ENCODE peak calls at places on chromosomes 1 and 21, in nine cellular contexts. One of them, this sample, is unnamed.

GRCh38 chr1:233427907-233428306 is 100.4 kb downstream of the MAP3K21 start:
- DNase-seq in fibroblast of the aortic adventitia: no peak
- DNase-seq in epithelial cell of proximal tubule: no peak
- DNase-seq in GM23338: no peak
- DNase-seq in endodermal cell: no peak
- DNase-seq in K562: no peak
- DNase-seq in tibial artery: no peak
- DNase-seq in mucosa of descending colon: no peak
- DNase-seq in hepatocyte: no peak
- DNase-seq in this sample: no peak

GRCh38 chr1:204171751-204172178 is 5.6 kb upstream of the REN start:
- DNase-seq in hepatocyte: no peak
- DNase-seq in endodermal cell: no peak
- DNase-seq in K562: no peak
- DNase-seq in mucosa of descending colon: no peak
- DNase-seq in epithelial cell of proximal tubule: peak
- DNase-seq in GM23338: peak
- DNase-seq in fibroblast of the aortic adventitia: peak
- DNase-seq in tibial artery: no peak
- DNase-seq in this sample: no peak

GRCh38 chr1:174746024-174746808 is 253.5 kb upstream of the CACYBP start:
- DNase-seq in tibial artery: no peak
- DNase-seq in GM23338: no peak
- DNase-seq in fibroblast of the aortic adventitia: no peak
- DNase-seq in hepatocyte: no peak
- DNase-seq in K562: peak
- DNase-seq in mucosa of descending colon: no peak
- DNase-seq in epithelial cell of proximal tubule: no peak
- DNase-seq in endodermal cell: no peak
- DNase-seq in this sample: peak

GRCh38 chr21:41477641-41478318 is 30.2 kb downstream of the TMPRSS2 start:
- DNase-seq in endodermal cell: peak
- DNase-seq in hepatocyte: no peak
- DNase-seq in fibroblast of the aortic adventitia: no peak
- DNase-seq in K562: no peak
- DNase-seq in GM23338: peak
- DNase-seq in tibial artery: no peak
- DNase-seq in epithelial cell of proximal tubule: no peak
- DNase-seq in mucosa of descending colon: no peak
- DNase-seq in this sample: no peak

GRCh38 chr1:109883248-109883955 is 27.2 kb upstream of the CSF1 start:
- DNase-seq in epithelial cell of proximal tubule: no peak
- DNase-seq in tibial artery: peak
- DNase-seq in mucosa of descending colon: no peak
- DNase-seq in K562: no peak
- DNase-seq in fibroblast of the aortic adventitia: peak
- DNase-seq in GM23338: no peak
- DNase-seq in endodermal cell: peak
- DNase-seq in hepatocyte: no peak
- DNase-seq in this sample: peak

GRCh38 chr1:45356186-45356585 is 15.9 kb upstream of the MUTYH start:
- DNase-seq in endodermal cell: no peak
- DNase-seq in K562: no peak
- DNase-seq in fibroblast of the aortic adventitia: no peak
- DNase-seq in GM23338: no peak
- DNase-seq in epithelial cell of proximal tubule: no peak
- DNase-seq in tibial artery: no peak
- DNase-seq in mucosa of descending colon: no peak
- DNase-seq in hepatocyte: peak
- DNase-seq in this sample: no peak

GRCh38 chr1:116836099-116836498 is 73.6 kb upstream of the PTGFRN start:
- DNase-seq in epithelial cell of proximal tubule: no peak
- DNase-seq in fibroblast of the aortic adventitia: no peak
- DNase-seq in GM23338: no peak
- DNase-seq in tibial artery: no peak
- DNase-seq in hepatocyte: no peak
- DNase-seq in endodermal cell: peak
- DNase-seq in K562: no peak
- DNase-seq in mucosa of descending colon: no peak
- DNase-seq in this sample: no peak

GRCh38 chr1:155049651-155050559 is 1.2 kb upstream of the ADAM15 start:
- DNase-seq in endodermal cell: no peak
- DNase-seq in hepatocyte: no peak
- DNase-seq in epithelial cell of proximal tubule: no peak
- DNase-seq in mucosa of descending colon: no peak
- DNase-seq in fibroblast of the aortic adventitia: peak
- DNase-seq in GM23338: no peak
- DNase-seq in K562: no peak
- DNase-seq in tibial artery: no peak
- DNase-seq in this sample: no peak

GRCh38 chr1:29282924-29283803 is 46.8 kb downstream of the PTPRU start:
- DNase-seq in mucosa of descending colon: peak
- DNase-seq in endodermal cell: peak
- DNase-seq in epithelial cell of proximal tubule: no peak
- DNase-seq in tibial artery: no peak
- DNase-seq in hepatocyte: peak
- DNase-seq in GM23338: peak
- DNase-seq in fibroblast of the aortic adventitia: peak
- DNase-seq in K562: peak
- DNase-seq in this sample: peak

GRCh38 chr1:156838972-156839371 is 19.9 kb downstream of the INSRR start:
- DNase-seq in hepatocyte: peak
- DNase-seq in K562: peak
- DNase-seq in fibroblast of the aortic adventitia: peak
- DNase-seq in epithelial cell of proximal tubule: no peak
- DNase-seq in tibial artery: no peak
- DNase-seq in GM23338: peak
- DNase-seq in mucosa of descending colon: no peak
- DNase-seq in endodermal cell: peak
- DNase-seq in this sample: peak

GRCh38 chr1:22792396-22793171 is 81.9 kb downstream of the EPHB2 start:
- DNase-seq in tibial artery: no peak
- DNase-seq in K562: no peak
- DNase-seq in hepatocyte: no peak
- DNase-seq in fibroblast of the aortic adventitia: no peak
- DNase-seq in GM23338: peak
- DNase-seq in mucosa of descending colon: no peak
- DNase-seq in endodermal cell: peak
- DNase-seq in epithelial cell of proximal tubule: no peak
- DNase-seq in this sample: no peak

GRCh38 chr1:45400049-45400448 is 59.8 kb upstream of the MUTYH start:
- DNase-seq in tibial artery: no peak
- DNase-seq in hepatocyte: peak
- DNase-seq in fibroblast of the aortic adventitia: no peak
- DNase-seq in K562: no peak
- DNase-seq in mucosa of descending colon: no peak
- DNase-seq in endodermal cell: peak
- DNase-seq in epithelial cell of proximal tubule: no peak
- DNase-seq in GM23338: peak
- DNase-seq in this sample: no peak

GRCh38 chr21:45299864-45300785 is 12.4 kb upstream of the POFUT2 start:
- DNase-seq in epithelial cell of proximal tubule: no peak
- DNase-seq in endodermal cell: peak
- DNase-seq in mucosa of descending colon: no peak
- DNase-seq in hepatocyte: no peak
- DNase-seq in fibroblast of the aortic adventitia: no peak
- DNase-seq in GM23338: no peak
- DNase-seq in tibial artery: no peak
- DNase-seq in K562: no peak
- DNase-seq in this sample: no peak

GRCh38 chr21:34603002-34603709 is 11.8 kb downstream of the RCAN1 start:
- DNase-seq in K562: peak
- DNase-seq in hepatocyte: peak
- DNase-seq in endodermal cell: peak
- DNase-seq in GM23338: peak
- DNase-seq in mucosa of descending colon: peak
- DNase-seq in tibial artery: peak
- DNase-seq in fibroblast of the aortic adventitia: peak
- DNase-seq in epithelial cell of proximal tubule: no peak
- DNase-seq in this sample: peak

GRCh38 chr1:211305044-211305443 is 21.6 kb upstream of the TRAF5 start:
- DNase-seq in fibroblast of the aortic adventitia: peak
- DNase-seq in endodermal cell: no peak
- DNase-seq in K562: no peak
- DNase-seq in epithelial cell of proximal tubule: no peak
- DNase-seq in GM23338: no peak
- DNase-seq in mucosa of descending colon: no peak
- DNase-seq in hepatocyte: no peak
- DNase-seq in tibial artery: no peak
- DNase-seq in this sample: no peak

DNA sequence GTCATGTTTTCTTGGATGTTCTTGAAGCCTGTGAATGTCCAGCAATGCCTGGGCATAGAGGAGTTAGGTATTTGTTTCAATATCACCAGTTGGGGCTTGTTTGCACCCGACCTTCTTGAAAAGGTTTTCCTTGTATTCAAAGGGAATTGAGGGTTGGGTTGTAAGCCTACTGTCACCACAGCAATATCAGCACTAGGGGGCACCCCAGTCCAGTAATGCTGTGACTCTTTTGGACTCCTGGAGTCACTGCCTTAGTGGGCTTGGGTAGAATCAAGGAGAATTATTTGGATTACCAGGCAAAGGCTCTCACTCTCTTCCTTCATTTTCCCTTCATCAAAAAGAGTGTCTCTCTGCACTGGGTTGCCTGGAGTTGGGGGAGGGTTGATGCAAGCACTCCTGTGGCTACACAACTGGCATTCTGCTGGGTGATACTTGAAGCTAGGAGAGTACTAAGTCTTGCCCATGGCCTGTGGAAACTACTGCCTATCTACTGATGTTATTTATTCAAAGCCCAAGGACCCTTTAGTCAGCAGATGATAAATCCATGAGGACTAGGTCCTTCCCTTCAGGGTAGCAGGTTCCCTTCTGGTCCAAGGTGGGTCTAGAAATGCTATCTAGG is 34.5 kb downstream of the OR10R2 start:
- DNase-seq in endodermal cell: peak
- DNase-seq in tibial artery: no peak
- DNase-seq in K562: peak
- DNase-seq in epithelial cell of proximal tubule: no peak
- DNase-seq in mucosa of descending colon: no peak
- DNase-seq in GM23338: peak
- DNase-seq in hepatocyte: peak
- DNase-seq in fibroblast of the aortic adventitia: peak
- DNase-seq in this sample: peak
- TF ChIP-seq CTCF in endodermal cell: peak
- TF ChIP-seq CTCF in tibial artery: peak
- TF ChIP-seq CTCF in K562: peak
- TF ChIP-seq CTCF in epithelial cell of proximal tubule: peak
- TF ChIP-seq CTCF in mucosa of descending colon: no peak
- TF ChIP-seq CTCF in GM23338: peak
- TF ChIP-seq CTCF in hepatocyte: peak
- TF ChIP-seq CTCF in fibroblast of the aortic adventitia: peak
- TF ChIP-seq CTCF in this sample: peak

GRCh38 chr21:33027401-33028185 is 1.9 kb downstream of the OLIG2 start:
- DNase-seq in mucosa of descending colon: no peak
- DNase-seq in tibial artery: no peak
- DNase-seq in endodermal cell: peak
- DNase-seq in GM23338: peak
- DNase-seq in hepatocyte: no peak
- DNase-seq in K562: no peak
- DNase-seq in fibroblast of the aortic adventitia: no peak
- DNase-seq in epithelial cell of proximal tubule: no peak
- DNase-seq in this sample: no peak

GRCh38 chr21:33028271-33028670 is 2.5 kb downstream of the OLIG2 start:
- DNase-seq in K562: no peak
- DNase-seq in epithelial cell of proximal tubule: no peak
- DNase-seq in hepatocyte: no peak
- DNase-seq in fibroblast of the aortic adventitia: no peak
- DNase-seq in GM23338: peak
- DNase-seq in tibial artery: no peak
- DNase-seq in endodermal cell: peak
- DNase-seq in mucosa of descending colon: no peak
- DNase-seq in this sample: no peak

GRCh38 chr21:33026299-33026858 is 644 bp downstream of the OLIG2 start:
- DNase-seq in epithelial cell of proximal tubule: no peak
- DNase-seq in GM23338: no peak
- DNase-seq in tibial artery: no peak
- DNase-seq in endodermal cell: peak
- DNase-seq in K562: no peak
- DNase-seq in mucosa of descending colon: no peak
- DNase-seq in fibroblast of the aortic adventitia: no peak
- DNase-seq in hepatocyte: no peak
- DNase-seq in this sample: peak

GRCh38 chr21:33025471-33026298 is at the start of gene OLIG2:
- DNase-seq in tibial artery: no peak
- DNase-seq in endodermal cell: peak
- DNase-seq in hepatocyte: no peak
- DNase-seq in mucosa of descending colon: no peak
- DNase-seq in epithelial cell of proximal tubule: no peak
- DNase-seq in GM23338: peak
- DNase-seq in K562: no peak
- DNase-seq in fibroblast of the aortic adventitia: no peak
- DNase-seq in this sample: peak

DNA sequence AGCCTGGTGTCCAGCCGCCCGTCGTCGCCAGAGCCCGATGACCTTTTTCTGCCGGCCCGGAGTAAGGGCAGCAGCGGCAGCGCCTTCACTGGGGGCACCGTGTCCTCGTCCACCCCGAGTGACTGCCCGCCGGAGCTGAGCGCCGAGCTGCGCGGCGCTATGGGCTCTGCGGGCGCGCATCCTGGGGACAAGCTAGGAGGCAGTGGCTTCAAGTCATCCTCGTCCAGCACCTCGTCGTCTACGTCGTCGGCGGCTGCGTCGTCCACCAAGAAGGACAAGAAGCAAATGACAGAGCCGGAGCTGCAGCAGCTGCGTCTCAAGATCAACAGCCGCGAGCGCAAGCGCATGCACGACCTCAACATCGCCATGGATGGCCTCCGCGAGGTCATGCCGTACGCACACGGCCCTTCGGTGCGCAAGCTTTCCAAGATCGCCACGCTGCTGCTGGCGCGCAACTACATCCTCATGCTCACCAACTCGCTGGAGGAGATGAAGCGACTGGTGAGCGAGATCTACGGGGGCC is 1.2 kb downstream of the OLIG2 start:
- DNase-seq in epithelial cell of proximal tubule: no peak
- DNase-seq in tibial artery: no peak
- DNase-seq in hepatocyte: no peak
- DNase-seq in K562: no peak
- DNase-seq in mucosa of descending colon: no peak
- DNase-seq in fibroblast of the aortic adventitia: peak
- DNase-seq in GM23338: peak
- DNase-seq in endodermal cell: peak
- DNase-seq in this sample: no peak
- H3K4me3 ChIP-seq in epithelial cell of proximal tubule: no peak
- H3K4me3 ChIP-seq in tibial artery: no peak
- H3K4me3 ChIP-seq in hepatocyte: no peak
- H3K4me3 ChIP-seq in K562: no peak
- H3K4me3 ChIP-seq in mucosa of descending colon: no peak
- H3K4me3 ChIP-seq in fibroblast of the aortic adventitia: no peak
- H3K4me3 ChIP-seq in GM23338: peak
- H3K4me3 ChIP-seq in endodermal cell: no peak
- H3K4me3 ChIP-seq in this sample: peak

GRCh38 chr1:247576514-247576913 is 11.6 kb upstream of the OR2G2 start:
- DNase-seq in GM23338: peak
- DNase-seq in endodermal cell: no peak
- DNase-seq in fibroblast of the aortic adventitia: no peak
- DNase-seq in hepatocyte: no peak
- DNase-seq in epithelial cell of proximal tubule: no peak
- DNase-seq in tibial artery: no peak
- DNase-seq in mucosa of descending colon: no peak
- DNase-seq in K562: peak
- DNase-seq in this sample: peak
- TF ChIP-seq CTCF in GM23338: peak
- TF ChIP-seq CTCF in endodermal cell: peak
- TF ChIP-seq CTCF in fibroblast of the aortic adventitia: no peak
- TF ChIP-seq CTCF in hepatocyte: peak
- TF ChIP-seq CTCF in epithelial cell of proximal tubule: peak
- TF ChIP-seq CTCF in tibial artery: no peak
- TF ChIP-seq CTCF in mucosa of descending colon: no peak
- TF ChIP-seq CTCF in K562: peak
- TF ChIP-seq CTCF in this sample: peak

GRCh38 chr1:44031900-44032817 is 897 bp upstream of the SLC6A9 start:
- DNase-seq in tibial artery: no peak
- DNase-seq in K562: no peak
- DNase-seq in fibroblast of the aortic adventitia: peak
- DNase-seq in endodermal cell: no peak
- DNase-seq in hepatocyte: no peak
- DNase-seq in GM23338: peak
- DNase-seq in epithelial cell of proximal tubule: no peak
- DNase-seq in mucosa of descending colon: no peak
- DNase-seq in this sample: no peak
- H3K4me3 ChIP-seq in tibial artery: peak
- H3K4me3 ChIP-seq in K562: peak
- H3K4me3 ChIP-seq in fibroblast of the aortic adventitia: peak
- H3K4me3 ChIP-seq in endodermal cell: peak
- H3K4me3 ChIP-seq in hepatocyte: peak
- H3K4me3 ChIP-seq in GM23338: peak
- H3K4me3 ChIP-seq in epithelial cell of proximal tubule: no peak
- H3K4me3 ChIP-seq in mucosa of descending colon: no peak
- H3K4me3 ChIP-seq in this sample: no peak

This sample was measured in NB4.